ENCODE peak calls at places on chromosomes 1 and 21, in nine cellular contexts. O is CD4-positive, alpha-beta T cell; L is foreskin fibroblast; S is transverse colon; B is cardiac muscle cell; M is stimulated activated CD8-positive, alpha-beta memory T cell treated with anti-CD3 and anti-CD28 coated beads, Interleukin-15, amount 100 ng/mL, for 1 hour; C is EL; K is fibroblast of the conjunctiva; T is ureter. W is an unnamed sample.

GRCh38 chr1:181645171-181645570 is 161.9 kb downstream of the CACNA1E start:
- DNase-seq in O (no peak), L (no peak), S (no peak), B (no peak), M (no peak), C (no peak), K (no peak), T (no peak), W (no peak)

GRCh38 chr1:65153635-65154034 is 5.6 kb downstream of the AK4 start:
- DNase-seq in O (no peak), L (no peak), S (no peak), B (no peak), M (no peak), C (no peak), K (no peak), T (no peak), W (no peak)

GRCh38 chr21:29102791-29103257 is 27.6 kb upstream of the MAP3K7CL start:
- DNase-seq in O (no peak), L (no peak), S (no peak), B (no peak), M (no peak), C (no peak), K (no peak), T (no peak), W (no peak)

GRCh38 chr1:151325646-151326429 is 1.4 kb downstream of the PI4KB start:
- DNase-seq in O (no peak), L (no peak), S (no peak), B (no peak), M (no peak), C (peak; percentile 38), K (no peak), T (no peak), W (no peak)

GRCh38 chr1:109438798-109439297 is 12.6 kb upstream of the PSMA5 start:
- DNase-seq in O (no peak), L (peak; percentile 95), S (no peak), B (peak; percentile 14), M (no peak), C (peak; percentile 95), K (peak; percentile 84), T (no peak), W (no peak)

GRCh38 chr1:67500413-67500959 is 70.3 kb upstream of the SERBP1 start:
- DNase-seq in O (peak; percentile 79), L (peak; percentile 69), S (peak; percentile 89), B (peak; percentile 90), M (peak; percentile 74), C (peak; percentile 87), K (peak; percentile 72), T (peak; percentile 87), W (peak; percentile 73)

GRCh38 chr1:22970096-22970495 is 2.6 kb downstream of the LACTBL1 start:
- DNase-seq in O (no peak), L (no peak), S (no peak), B (no peak), M (no peak), C (no peak), K (no peak), T (no peak), W (no peak)

GRCh38 chr1:242525360-242525722 is 844 bp upstream of the PLD5 start:
- DNase-seq in O (no peak), L (no peak), S (no peak), B (no peak), M (no peak), C (no peak), K (no peak), T (no peak), W (no peak)

GRCh38 chr21:27569091-27569490 is 602.2 kb upstream of the ADAMTS5 start:
- DNase-seq in O (no peak), L (peak; percentile 38), S (no peak), B (no peak), M (no peak), C (peak; percentile 49), K (no peak), T (no peak), W (no peak)

W was measured in GM06990.